ENCODE peak calls at places on chromosomes 6 and 20, in nine cellular contexts. One of them, this sample, is unnamed. For H3K4me1, the result is how much of the 10 kb centered on the place peaks cover.

GRCh38 chr20:61120595-61121515 is 131.2 kb upstream of the CDH4 start:
- DNase-seq in neuronal stem cell: peak
- DNase-seq in IMR-90: peak
- DNase-seq in H9: peak
- DNase-seq in mammary epithelial cell: peak
- DNase-seq in DND-41: peak
- DNase-seq in endothelial cell of umbilical vein: no peak
- DNase-seq in K562: no peak
- DNase-seq in HepG2: peak
- DNase-seq in this sample: peak

GRCh38 chr6:20691185-20691584 is 156.9 kb downstream of the CDKAL1 start:
- DNase-seq in IMR-90: no peak
- DNase-seq in HepG2: no peak
- DNase-seq in H9: no peak
- DNase-seq in neuronal stem cell: no peak
- DNase-seq in K562: no peak
- DNase-seq in endothelial cell of umbilical vein: no peak
- DNase-seq in DND-41: no peak
- DNase-seq in mammary epithelial cell: no peak
- DNase-seq in this sample: no peak

GRCh38 chr6:148069256-148069655 is 273.4 kb upstream of the SASH1 start:
- DNase-seq in K562: no peak
- DNase-seq in neuronal stem cell: no peak
- DNase-seq in IMR-90: no peak
- DNase-seq in endothelial cell of umbilical vein: peak
- DNase-seq in mammary epithelial cell: no peak
- DNase-seq in HepG2: no peak
- DNase-seq in H9: no peak
- DNase-seq in DND-41: no peak
- DNase-seq in this sample: no peak

GRCh38 chr20:8385247-8385646 is 253.2 kb downstream of the PLCB1 start:
- DNase-seq in DND-41: peak
- DNase-seq in K562: no peak
- DNase-seq in HepG2: no peak
- DNase-seq in endothelial cell of umbilical vein: no peak
- DNase-seq in mammary epithelial cell: no peak
- DNase-seq in neuronal stem cell: no peak
- DNase-seq in H9: peak
- DNase-seq in IMR-90: peak
- DNase-seq in this sample: peak

GRCh38 chr20:54550776-54551396 is 75.5 kb downstream of the DOK5 start:
- DNase-seq in neuronal stem cell: no peak
- DNase-seq in DND-41: no peak
- DNase-seq in K562: no peak
- DNase-seq in mammary epithelial cell: no peak
- DNase-seq in endothelial cell of umbilical vein: no peak
- DNase-seq in HepG2: no peak
- DNase-seq in H9: no peak
- DNase-seq in IMR-90: peak
- DNase-seq in this sample: no peak

GRCh38 chr6:46024122-46024769 is 8.6 kb upstream of the CLIC5 start:
- DNase-seq in IMR-90: no peak
- DNase-seq in K562: peak
- DNase-seq in mammary epithelial cell: no peak
- DNase-seq in endothelial cell of umbilical vein: no peak
- DNase-seq in DND-41: no peak
- DNase-seq in neuronal stem cell: no peak
- DNase-seq in H9: no peak
- DNase-seq in HepG2: no peak
- DNase-seq in this sample: no peak

GRCh38 chr20:18879262-18879661 is 65.7 kb downstream of the SCP2D1 start:
- DNase-seq in IMR-90: no peak
- DNase-seq in neuronal stem cell: no peak
- DNase-seq in endothelial cell of umbilical vein: no peak
- DNase-seq in mammary epithelial cell: peak
- DNase-seq in HepG2: no peak
- DNase-seq in DND-41: no peak
- DNase-seq in H9: no peak
- DNase-seq in K562: no peak
- DNase-seq in this sample: no peak

GRCh38 chr6:158414900-158415299 is 102.6 kb downstream of the TULP4 start:
- DNase-seq in DND-41: no peak
- DNase-seq in H9: no peak
- DNase-seq in neuronal stem cell: no peak
- DNase-seq in HepG2: no peak
- DNase-seq in IMR-90: peak
- DNase-seq in endothelial cell of umbilical vein: no peak
- DNase-seq in mammary epithelial cell: peak
- DNase-seq in K562: no peak
- DNase-seq in this sample: peak

GRCh38 chr20:37343212-37343993 is 2.5 kb upstream of the SRC start:
- DNase-seq in H9: no peak
- DNase-seq in IMR-90: no peak
- DNase-seq in K562: no peak
- DNase-seq in DND-41: peak
- DNase-seq in neuronal stem cell: no peak
- DNase-seq in endothelial cell of umbilical vein: no peak
- DNase-seq in mammary epithelial cell: peak
- DNase-seq in HepG2: peak
- DNase-seq in this sample: no peak

GRCh38 chr6:39093167-39093708 is 21.7 kb downstream of the SAYSD1 start:
- DNase-seq in endothelial cell of umbilical vein: no peak
- DNase-seq in H9: no peak
- DNase-seq in neuronal stem cell: no peak
- DNase-seq in mammary epithelial cell: no peak
- DNase-seq in DND-41: no peak
- DNase-seq in HepG2: no peak
- DNase-seq in IMR-90: no peak
- DNase-seq in K562: no peak
- DNase-seq in this sample: no peak

GRCh38 chr6:24126586-24127192 is 674 bp downstream of the NRSN1 start:
- DNase-seq in DND-41: peak
- DNase-seq in K562: peak
- DNase-seq in HepG2: peak
- DNase-seq in IMR-90: peak
- DNase-seq in mammary epithelial cell: peak
- DNase-seq in endothelial cell of umbilical vein: peak
- DNase-seq in neuronal stem cell: peak
- DNase-seq in H9: peak
- DNase-seq in this sample: peak

GRCh38 chr6:161393839-161394364 is 120.0 kb upstream of the AGPAT4 start:
- DNase-seq in H9: no peak
- DNase-seq in HepG2: peak
- DNase-seq in K562: peak
- DNase-seq in mammary epithelial cell: peak
- DNase-seq in endothelial cell of umbilical vein: peak
- DNase-seq in DND-41: peak
- DNase-seq in IMR-90: peak
- DNase-seq in neuronal stem cell: peak
- DNase-seq in this sample: peak

GRCh38 chr6:52423971-52424381 is 3.8 kb downstream of the EFHC1 start:
- DNase-seq in H9: peak
- DNase-seq in neuronal stem cell: no peak
- DNase-seq in mammary epithelial cell: peak
- DNase-seq in DND-41: no peak
- DNase-seq in K562: no peak
- DNase-seq in HepG2: peak
- DNase-seq in endothelial cell of umbilical vein: peak
- DNase-seq in IMR-90: peak
- DNase-seq in this sample: peak

GRCh38 chr6:125287718-125288117 is 14.0 kb downstream of the HDDC2 start:
- DNase-seq in DND-41: no peak
- DNase-seq in HepG2: no peak
- DNase-seq in neuronal stem cell: no peak
- DNase-seq in endothelial cell of umbilical vein: no peak
- DNase-seq in K562: no peak
- DNase-seq in mammary epithelial cell: no peak
- DNase-seq in H9: peak
- DNase-seq in IMR-90: no peak
- DNase-seq in this sample: no peak
- H3K9ac ChIP-seq in DND-41: no peak
- H3K9ac ChIP-seq in HepG2: no peak
- H3K9ac ChIP-seq in neuronal stem cell: peak
- H3K9ac ChIP-seq in endothelial cell of umbilical vein: no peak
- H3K9ac ChIP-seq in K562: no peak
- H3K9ac ChIP-seq in mammary epithelial cell: no peak
- H3K9ac ChIP-seq in H9: no peak
- H3K9ac ChIP-seq in IMR-90: no peak
- H3K9ac ChIP-seq in this sample: no peak

DNA sequence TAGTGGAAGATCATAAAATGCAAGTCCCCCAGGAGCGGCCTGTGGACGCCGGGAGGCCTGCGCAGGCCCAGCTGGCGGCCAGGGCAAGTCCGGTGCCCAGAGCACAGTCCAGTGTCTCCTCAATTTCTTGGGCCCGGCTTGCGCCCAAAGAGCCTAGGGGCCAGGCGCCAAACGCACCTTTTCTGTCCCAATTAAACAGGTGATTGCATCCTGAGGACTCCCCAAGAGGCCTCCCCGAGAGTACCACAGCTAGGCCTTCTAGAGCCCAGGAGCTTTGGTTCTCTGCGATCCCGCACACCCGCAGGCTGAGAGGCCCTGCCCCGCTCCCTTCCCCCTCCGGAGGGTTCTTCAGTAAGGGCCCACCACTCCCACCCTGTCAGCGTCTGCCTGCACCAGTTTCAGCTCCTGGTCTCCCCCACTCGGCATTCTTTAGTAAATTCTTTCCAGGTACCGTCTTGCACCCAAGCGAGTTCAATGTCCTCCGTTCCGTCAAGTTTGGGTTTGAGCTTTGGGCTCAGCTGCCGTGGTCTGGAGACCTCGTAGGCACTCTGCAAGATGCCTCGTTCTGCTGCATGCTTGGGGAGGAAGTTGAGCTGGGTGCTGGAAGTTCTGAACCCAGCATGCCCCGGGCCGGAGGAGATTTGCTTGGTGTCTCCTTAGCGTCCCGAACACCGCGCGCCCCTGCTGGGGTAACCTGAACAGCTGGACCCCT is 3.9 kb upstream of the NKX2-2 start:
- DNase-seq in mammary epithelial cell: no peak
- DNase-seq in H9: peak
- DNase-seq in IMR-90: no peak
- DNase-seq in neuronal stem cell: no peak
- DNase-seq in HepG2: no peak
- DNase-seq in endothelial cell of umbilical vein: no peak
- DNase-seq in DND-41: no peak
- DNase-seq in K562: no peak
- DNase-seq in this sample: no peak
- H3K4me1 ChIP-seq in mammary epithelial cell: under half
- H3K4me1 ChIP-seq in H9: under half
- H3K4me1 ChIP-seq in IMR-90: under half
- H3K4me1 ChIP-seq in neuronal stem cell: under half
- H3K4me1 ChIP-seq in HepG2: under half
- H3K4me1 ChIP-seq in endothelial cell of umbilical vein: under half
- H3K4me1 ChIP-seq in DND-41: under half
- H3K4me1 ChIP-seq in K562: under half
- H3K4me1 ChIP-seq in this sample: under half

DNA sequence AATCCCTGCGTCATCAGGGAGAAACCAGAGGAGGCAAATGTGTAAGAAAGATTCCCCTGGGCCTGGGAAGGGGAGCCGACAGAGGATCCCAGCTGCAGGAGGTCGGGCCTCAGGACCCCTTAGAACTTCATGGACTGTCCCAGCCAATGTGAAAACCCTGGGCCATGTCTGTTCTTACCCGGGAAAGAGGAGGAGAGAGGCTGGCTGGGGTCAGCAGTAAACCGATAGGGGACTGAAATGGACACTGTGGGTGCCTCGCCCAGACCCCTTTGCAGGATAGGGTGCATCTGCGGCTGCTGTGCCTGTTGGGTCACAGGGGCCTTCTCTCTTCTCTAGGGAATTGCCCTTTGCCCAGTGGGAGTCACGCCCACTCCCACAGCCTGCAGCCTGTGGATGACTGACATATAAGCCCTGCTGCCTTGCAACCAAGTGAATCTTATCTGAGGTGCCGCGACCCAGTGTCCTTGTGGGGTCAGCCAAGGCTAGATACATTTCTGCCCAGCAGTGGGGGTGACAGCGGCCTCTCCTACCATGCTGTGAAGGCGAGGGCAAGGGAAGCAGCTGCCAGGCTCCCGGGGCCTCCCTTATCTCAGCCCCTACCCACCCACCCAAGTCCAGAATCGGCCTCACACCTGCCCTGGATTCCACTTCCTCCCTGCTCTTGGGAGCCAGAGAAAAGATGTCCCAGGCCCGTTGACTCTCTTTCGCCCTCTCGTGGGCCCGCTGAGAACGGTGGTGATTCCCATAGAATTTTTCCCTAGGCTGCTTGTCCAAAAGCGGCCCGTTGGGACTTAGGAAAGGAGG is 76.2 kb upstream of the RNF24 start:
- DNase-seq in mammary epithelial cell: peak
- DNase-seq in H9: peak
- DNase-seq in endothelial cell of umbilical vein: peak
- DNase-seq in IMR-90: peak
- DNase-seq in HepG2: peak
- DNase-seq in DND-41: peak
- DNase-seq in K562: peak
- DNase-seq in neuronal stem cell: peak
- DNase-seq in this sample: peak
- H3K4me2 ChIP-seq in mammary epithelial cell: no peak
- H3K4me2 ChIP-seq in H9: no peak
- H3K4me2 ChIP-seq in endothelial cell of umbilical vein: no peak
- H3K4me2 ChIP-seq in IMR-90: no peak
- H3K4me2 ChIP-seq in HepG2: peak
- H3K4me2 ChIP-seq in DND-41: no peak
- H3K4me2 ChIP-seq in K562: peak
- H3K4me2 ChIP-seq in neuronal stem cell: no peak
- H3K4me2 ChIP-seq in this sample: no peak

GRCh38 chr20:35263609-35264223 is 14.2 kb downstream of the MMP24OS start:
- DNase-seq in neuronal stem cell: no peak
- DNase-seq in endothelial cell of umbilical vein: no peak
- DNase-seq in IMR-90: no peak
- DNase-seq in mammary epithelial cell: no peak
- DNase-seq in H9: no peak
- DNase-seq in DND-41: no peak
- DNase-seq in K562: no peak
- DNase-seq in HepG2: peak
- DNase-seq in this sample: no peak
- H3K9ac ChIP-seq in neuronal stem cell: no peak
- H3K9ac ChIP-seq in endothelial cell of umbilical vein: no peak
- H3K9ac ChIP-seq in IMR-90: no peak
- H3K9ac ChIP-seq in mammary epithelial cell: peak
- H3K9ac ChIP-seq in H9: peak
- H3K9ac ChIP-seq in DND-41: no peak
- H3K9ac ChIP-seq in K562: no peak
- H3K9ac ChIP-seq in HepG2: peak
- H3K9ac ChIP-seq in this sample: no peak

GRCh38 chr6:105879146-105879545 is 207.0 kb upstream of the PRDM1 start:
- DNase-seq in H9: no peak
- DNase-seq in endothelial cell of umbilical vein: no peak
- DNase-seq in mammary epithelial cell: no peak
- DNase-seq in neuronal stem cell: no peak
- DNase-seq in DND-41: no peak
- DNase-seq in K562: no peak
- DNase-seq in HepG2: no peak
- DNase-seq in IMR-90: no peak
- DNase-seq in this sample: no peak
- H3K4me1 ChIP-seq in H9: under half
- H3K4me1 ChIP-seq in endothelial cell of umbilical vein: under half
- H3K4me1 ChIP-seq in mammary epithelial cell: under half
- H3K4me1 ChIP-seq in neuronal stem cell: under half
- H3K4me1 ChIP-seq in DND-41: under half
- H3K4me1 ChIP-seq in K562: under half
- H3K4me1 ChIP-seq in HepG2: under half
- H3K4me1 ChIP-seq in IMR-90: under half
- H3K4me1 ChIP-seq in this sample: under half

GRCh38 chr6:128574413-128574812 is 54.0 kb upstream of the PTPRK start:
- DNase-seq in H9: no peak
- DNase-seq in endothelial cell of umbilical vein: no peak
- DNase-seq in HepG2: no peak
- DNase-seq in mammary epithelial cell: no peak
- DNase-seq in DND-41: no peak
- DNase-seq in K562: no peak
- DNase-seq in IMR-90: no peak
- DNase-seq in neuronal stem cell: no peak
- DNase-seq in this sample: no peak
- H3K4me2 ChIP-seq in H9: no peak
- H3K4me2 ChIP-seq in endothelial cell of umbilical vein: no peak
- H3K4me2 ChIP-seq in HepG2: no peak
- H3K4me2 ChIP-seq in mammary epithelial cell: no peak
- H3K4me2 ChIP-seq in DND-41: no peak
- H3K4me2 ChIP-seq in K562: no peak
- H3K4me2 ChIP-seq in IMR-90: no peak
- H3K4me2 ChIP-seq in neuronal stem cell: no peak
- H3K4me2 ChIP-seq in this sample: no peak

This sample was measured in mesenchymal stem cell.